ENCODE peak calls at places on chromosomes 13 and 19, in six cellular contexts. O is mammary epithelial cell, Z is fibroblast of the aortic adventitia, X is GM10248, A is neural crest cell, K is uterus. H is an unnamed sample.

GRCh38 chr13:34153428-34154180 is 335.7 kb downstream of the RFC3 start:
- DNase-seq in X (no peak), O (no peak), K (no peak), Z (no peak), A (no peak), H (no peak)

GRCh38 chr13:27355894-27356293 is 68.5 kb upstream of the GTF3A start:
- DNase-seq in X (no peak), O (no peak), K (no peak), A (no peak), Z (no peak), H (no peak)

GRCh38 chr13:108760129-108760528 is 130.7 kb downstream of the MYO16 start:
- DNase-seq in O (no peak), Z (no peak), A (no peak), X (no peak), K (no peak), H (no peak)

GRCh38 chr13:52001120-52001731 is 10.0 kb downstream of the ATP7B start:
- DNase-seq in O (no peak), Z (peak), X (peak), A (no peak), K (no peak), H (no peak)

GRCh38 chr19:53365899-53366493 is 491 bp downstream of the ZNF525 start:
- DNase-seq in O (peak), K (no peak), X (peak), Z (no peak), A (peak), H (no peak)

GRCh38 chr13:75378301-75378700 is 103.7 kb downstream of the TBC1D4 start:
- DNase-seq in K (no peak), O (no peak), Z (no peak), A (no peak), X (no peak), H (no peak)

GRCh38 chr13:45954861-45955595 is 97.5 kb downstream of the ZC3H13 start:
- DNase-seq in O (no peak), K (no peak), A (no peak), Z (no peak), X (no peak), H (no peak)

GRCh38 chr19:43594710-43595604 is 977 bp downstream of the IRGQ start:
- DNase-seq in X (peak), A (peak), Z (peak), O (peak), K (no peak), H (no peak)

GRCh38 chr13:21234537-21234936 is 58.1 kb downstream of the MRPL57 start:
- DNase-seq in O (peak), A (no peak), K (no peak), Z (peak), X (no peak), H (no peak)

GRCh38 chr13:108903613-108904012 is 274.2 kb downstream of the MYO16 start:
- DNase-seq in Z (no peak), K (no peak), X (no peak), A (no peak), O (no peak), H (no peak)

GRCh38 chr19:2840794-2841790 is at the start of gene ZNF555:
- DNase-seq in X (peak), O (peak), Z (peak), K (peak), A (peak), H (peak)

GRCh38 chr13:50617134-50617721 is 226.3 kb downstream of the DLEU7 start:
- DNase-seq in O (peak), X (no peak), K (no peak), A (no peak), Z (peak), H (no peak)

GRCh38 chr19:38513762-38514167 is 80.3 kb downstream of the RYR1 start:
- DNase-seq in K (no peak), A (no peak), O (no peak), X (no peak), Z (no peak), H (no peak)

GRCh38 chr13:30119476-30119875 is 187.9 kb downstream of the KATNAL1 start:
- DNase-seq in O (peak), A (no peak), X (no peak), Z (peak), K (peak), H (no peak)

GRCh38 chr13:109160887-109161669 is 531.7 kb downstream of the MYO16 start:
- DNase-seq in O (peak), Z (no peak), A (no peak), K (no peak), X (peak), H (no peak)

GRCh38 chr13:26186995-26187394 is 35.1 kb downstream of the RNF6 start:
- DNase-seq in O (no peak), X (no peak), A (no peak), Z (no peak), K (no peak), H (no peak)

GRCh38 chr19:11453468-11454341 is 18.3 kb downstream of the PRKCSH start:
- DNase-seq in X (peak), Z (no peak), A (no peak), K (no peak), O (no peak), H (no peak)

GRCh38 chr19:46660008-46660517 is 919 bp downstream of the DACT3 start:
- DNase-seq in A (peak), Z (peak), K (peak), O (no peak), X (peak), H (no peak)

GRCh38 chr13:51797664-51798488 is 6.1 kb downstream of the DHRS12 start:
- DNase-seq in O (peak), K (peak), A (no peak), Z (peak), X (peak), H (no peak)

GRCh38 chr13:101649490-101650126 is 197.1 kb downstream of the ITGBL1 start:
- DNase-seq in A (no peak), K (no peak), Z (peak), O (peak), X (no peak), H (no peak)

GRCh38 chr19:30338066-30338465 is 34.1 kb upstream of the ZNF536 start:
- DNase-seq in Z (no peak), X (no peak), O (no peak), A (no peak), K (no peak), H (no peak)

GRCh38 chr19:36605101-36605838 is at the start of gene ZNF382:
- DNase-seq in K (peak), A (peak), Z (peak), O (peak), X (peak), H (peak)

GRCh38 chr13:51997641-51998330 is 13.5 kb downstream of the ATP7B start:
- DNase-seq in A (no peak), K (no peak), X (no peak), Z (no peak), O (no peak), H (no peak)

GRCh38 chr19:45403781-45404556 is 900 bp downstream of the PPP1R13L start:
- DNase-seq in Z (no peak), K (peak), A (peak), O (peak), X (peak), H (no peak)

GRCh38 chr13:111283991-111284390 is 36.5 kb upstream of the TEX29 start:
- DNase-seq in A (no peak), Z (no peak), O (no peak), K (no peak), X (no peak), H (no peak)

DNA sequence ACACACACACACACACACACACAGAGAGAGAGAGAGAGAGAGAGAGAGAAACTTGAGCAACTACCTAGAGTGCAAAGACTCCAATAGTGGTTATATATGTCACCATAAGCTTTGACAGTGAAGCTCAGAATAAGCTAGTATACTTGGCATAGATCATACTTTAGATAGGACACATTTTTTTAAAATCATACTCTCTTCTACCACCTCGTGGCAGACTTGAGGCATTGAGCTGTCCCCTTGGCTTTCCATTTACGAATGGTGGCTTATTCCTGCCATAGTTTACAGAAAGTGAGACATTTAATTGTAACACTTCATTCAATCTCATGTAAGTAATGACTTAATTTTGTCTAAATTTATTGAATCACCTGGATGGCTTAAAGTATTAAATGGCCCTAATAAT is 108.2 kb downstream of the EDNRB start:
- DNase-seq in O (peak), K (no peak), A (no peak), Z (peak), X (peak), H (no peak)
- TF ChIP-seq CTCF in O (peak), K (no peak), A (peak), Z (peak), X (peak), H (no peak)

DNA sequence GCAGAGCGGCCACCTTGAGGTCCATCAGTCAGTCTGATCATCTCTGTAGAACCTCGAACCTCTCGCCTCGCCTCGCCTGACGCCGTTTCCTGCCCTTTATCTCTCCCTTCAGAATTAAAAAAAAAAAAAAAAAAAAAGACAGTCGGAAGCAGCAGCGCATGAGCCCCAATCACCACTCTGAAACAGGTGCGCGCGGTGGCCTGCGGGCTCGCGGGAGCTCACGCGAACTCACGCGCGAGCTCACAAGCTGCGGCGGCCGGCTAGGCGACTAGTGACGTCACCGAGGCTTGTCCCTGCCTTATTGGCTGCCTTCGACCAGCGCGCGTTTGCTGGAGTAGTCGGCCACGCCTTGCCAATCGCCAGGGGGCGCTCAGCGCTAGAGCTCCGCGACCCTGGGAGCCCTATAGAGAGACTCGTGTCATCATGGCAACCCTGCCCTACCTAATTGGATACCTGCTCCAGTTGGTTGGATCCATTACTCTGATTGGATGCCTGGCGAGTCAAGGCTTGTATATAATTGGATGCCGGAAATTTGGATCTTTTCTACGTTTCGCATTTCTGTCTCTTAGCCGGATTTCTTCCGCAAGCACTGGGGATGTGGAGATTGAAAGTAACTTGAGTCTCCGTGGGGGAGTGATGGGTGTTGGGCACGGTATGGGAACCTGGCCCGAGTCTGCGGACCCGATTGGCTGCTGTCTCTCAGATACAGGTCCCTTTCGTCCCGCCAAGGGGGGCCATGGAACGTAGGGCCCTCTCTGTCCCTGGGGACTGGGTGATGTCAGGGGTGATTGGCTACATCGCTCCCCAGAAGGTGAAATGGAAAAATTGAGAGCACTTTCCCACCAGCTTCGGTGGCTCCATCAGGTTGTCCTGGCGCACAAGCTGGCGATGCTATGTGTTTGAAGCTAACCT is 31.6 kb downstream of the SYT3 start:
- DNase-seq in K (peak), O (peak), A (peak), Z (peak), X (peak), H (peak)
- TF ChIP-seq CTCF in K (peak), O (peak), A (peak), Z (peak), X (peak), H (peak)

GRCh38 chr13:106522112-106522511 is 13.3 kb downstream of the EFNB2 start:
- DNase-seq in K (no peak), Z (no peak), A (no peak), X (no peak), O (peak), H (no peak)

GRCh38 chr13:106522898-106523525 is 12.4 kb downstream of the EFNB2 start:
- DNase-seq in K (no peak), O (peak), X (no peak), A (no peak), Z (no peak), H (no peak)

GRCh38 chr13:106521101-106521799 is 14.2 kb downstream of the EFNB2 start:
- DNase-seq in O (no peak), K (no peak), X (no peak), A (no peak), Z (no peak), H (no peak)

GRCh38 chr13:106518535-106518934 is 16.9 kb downstream of the EFNB2 start:
- DNase-seq in X (no peak), A (no peak), Z (no peak), O (no peak), K (no peak), H (no peak)

GRCh38 chr13:106520205-106521004 is 15.1 kb downstream of the EFNB2 start:
- DNase-seq in A (no peak), K (no peak), O (no peak), X (no peak), Z (peak), H (no peak)
- TF ChIP-seq CTCF in A (peak), K (peak), O (peak), X (no peak), Z (peak), H (no peak)

GRCh38 chr13:94112731-94113130 is 366.8 kb downstream of the DCT start:
- DNase-seq in A (no peak), K (no peak), O (no peak), Z (no peak), X (no peak), H (no peak)

GRCh38 chr13:94119360-94119936 is 360.0 kb downstream of the DCT start:
- DNase-seq in Z (no peak), A (no peak), X (no peak), O (no peak), K (no peak), H (no peak)

GRCh38 chr13:94112227-94112626 is 367.3 kb downstream of the DCT start:
- DNase-seq in K (no peak), Z (peak), O (peak), A (no peak), X (no peak), H (no peak)

GRCh38 chr13:94114166-94114565 is 365.3 kb downstream of the DCT start:
- DNase-seq in X (no peak), A (no peak), K (no peak), O (no peak), Z (no peak), H (no peak)

GRCh38 chr13:94115054-94115453 is 364.4 kb downstream of the DCT start:
- DNase-seq in K (no peak), A (no peak), X (no peak), O (no peak), Z (no peak), H (no peak)
- TF ChIP-seq CTCF in K (no peak), A (peak), X (no peak), O (peak), Z (no peak), H (no peak)

GRCh38 chr13:39210961-39211534 is 172.8 kb downstream of the NHLRC3 start:
- DNase-seq in X (no peak), K (no peak), O (peak), A (no peak), Z (no peak), H (no peak)
- TF ChIP-seq CTCF in X (no peak), K (no peak), O (no peak), A (no peak), Z (no peak), H (no peak)

H was measured in gastrocnemius medialis.